ENCODE peak calls at places on chromosomes 6 and 20, in five cellular contexts. F is GM04504, S is ELF-1, V is NCI-H1694 treated with DMSO at 0.1 percent for 48 hours, U is LHCN-M2. Y is an unnamed sample.
A peak's percentile ranks its signal among the peaks of the same experiment; 100 is the strongest.

GRCh38 chr6:108799791-108800190 is 48.4 kb upstream of the ARMC2 start:
- DNase-seq in F (no peak), U (no peak), V (no peak), S (no peak), Y (no peak)

GRCh38 chr6:157269261-157269794 is 54.0 kb downstream of the TMEM242 start:
- DNase-seq in V (no peak), S (peak; percentile 23), F (no peak), U (no peak), Y (no peak)

GRCh38 chr6:28771401-28772267 is 152.2 kb downstream of the TRIM27 start:
- DNase-seq in F (no peak), S (peak; percentile 79), U (no peak), V (no peak), Y (no peak)

GRCh38 chr6:53573299-53573698 is 28.4 kb upstream of the GCLC start:
- DNase-seq in S (peak; percentile 50), V (no peak), F (no peak), U (no peak), Y (no peak)

GRCh38 chr6:51788121-51788520 is 299.3 kb downstream of the PKHD1 start:
- DNase-seq in F (no peak), S (no peak), U (no peak), V (no peak), Y (no peak)

GRCh38 chr6:147711511-147711910 is 203.0 kb downstream of the SAMD5 start:
- DNase-seq in F (no peak), U (no peak), V (no peak), S (no peak), Y (no peak)

GRCh38 chr6:90087103-90087833 is 193.0 kb downstream of the GJA10 start:
- DNase-seq in V (no peak), S (no peak), F (no peak), U (peak; percentile 59), Y (no peak)

GRCh38 chr20:32893878-32894483 is 35.3 kb downstream of the EFCAB8 start:
- DNase-seq in F (no peak), U (no peak), S (peak; percentile 69), V (no peak), Y (no peak)

GRCh38 chr20:24915440-24915839 is 33.6 kb upstream of the CST7 start:
- DNase-seq in F (no peak), U (no peak), V (no peak), S (no peak), Y (no peak)